ENCODE peak calls at places on chromosomes 2 and 18, in eight cellular contexts. N is NCI-H2029, V is lung, B is body of pancreas, X is psoas muscle, H is LHCN-M2, C is aorta, S is HFFc6. I is an unnamed sample.

GRCh38 chr2:98014379-98014778 is 18.6 kb upstream of the TMEM131 start:
- DNase-seq in S (no peak), N (no peak), V (no peak), C (no peak), B (no peak), X (no peak), H (no peak), I (no peak)

GRCh38 chr2:215347878-215348277 is 36.0 kb downstream of the ATIC start:
- DNase-seq in H (no peak), C (no peak), V (no peak), X (no peak), S (no peak), B (no peak), N (no peak), I (no peak)

GRCh38 chr2:8583400-8584173 is 98.3 kb upstream of the ID2 start:
- DNase-seq in C (peak; percentile 96), X (peak; percentile 94), H (no peak), B (peak; percentile 99), S (no peak), V (peak; percentile 99), N (peak; percentile 92), I (peak; percentile 97)

GRCh38 chr18:63936156-63936931 is 12.8 kb upstream of the HMSD start:
- DNase-seq in X (peak; percentile 87), N (peak; percentile 56), V (peak; percentile 87), C (peak; percentile 93), B (peak; percentile 87), H (peak; percentile 74), S (peak; percentile 72), I (peak; percentile 86)

GRCh38 chr2:84970956-84971798 is at the start of gene KCMF1:
- DNase-seq in S (peak; percentile 55), C (peak; percentile 93), H (peak; percentile 52), B (peak; percentile 84), V (peak; percentile 84), N (peak; percentile 37), X (peak; percentile 93), I (peak; percentile 90)

GRCh38 chr2:181813963-181814565 is 77.5 kb upstream of the ITPRID2 start:
- DNase-seq in X (no peak), H (peak; percentile 62), N (no peak), S (peak; percentile 49), B (peak; percentile 37), V (no peak), C (no peak), I (no peak)

GRCh38 chr18:36947820-36948348 is 119.0 kb downstream of the KIAA1328 start:
- DNase-seq in V (no peak), S (no peak), C (no peak), X (no peak), B (no peak), N (no peak), H (no peak), I (peak; percentile 31)

GRCh38 chr2:40224321-40224720 is 227.6 kb downstream of the SLC8A1 start:
- DNase-seq in N (no peak), H (no peak), C (no peak), S (no peak), V (no peak), X (no peak), B (no peak), I (no peak)

GRCh38 chr2:118539290-118539689 is 308.2 kb downstream of the EN1 start:
- DNase-seq in X (peak; percentile 49), C (no peak), S (no peak), B (peak; percentile 29), V (no peak), H (peak; percentile 20), N (no peak), I (peak; percentile 49)

GRCh38 chr2:220318508-220318907 is 691.1 kb downstream of the SLC4A3 start:
- DNase-seq in V (no peak), B (no peak), C (no peak), H (no peak), S (no peak), X (no peak), N (no peak), I (no peak)

GRCh38 chr2:150335596-150335995 is 151.9 kb downstream of the RND3 start:
- DNase-seq in N (no peak), H (no peak), B (no peak), C (no peak), S (no peak), V (no peak), X (no peak), I (no peak)

GRCh38 chr18:76459687-76460350 is 35.2 kb downstream of the ZNF516 start:
- DNase-seq in C (peak; percentile 90), S (peak; percentile 100), B (peak; percentile 78), H (peak; percentile 98), N (no peak), X (peak; percentile 77), V (peak; percentile 79), I (no peak)

GRCh38 chr2:239952251-239952650 is 72.9 kb downstream of the NDUFA10 start:
- DNase-seq in X (peak; percentile 38), B (no peak), V (no peak), C (no peak), N (no peak), H (no peak), S (no peak), I (no peak)

GRCh38 chr2:66346241-66346664 is 88.7 kb upstream of the MEIS1 start:
- DNase-seq in S (no peak), V (no peak), C (no peak), B (no peak), H (no peak), X (no peak), N (no peak), I (no peak)

GRCh38 chr2:176584333-176584732 is 315.1 kb downstream of the MTX2 start:
- DNase-seq in N (no peak), H (no peak), B (no peak), V (no peak), X (no peak), S (peak; percentile 58), C (no peak), I (no peak)

GRCh38 chr2:112181571-112182290 is 43.5 kb downstream of the FBLN7 start:
- DNase-seq in H (no peak), C (no peak), V (no peak), N (peak; percentile 68), B (no peak), S (no peak), X (no peak), I (peak; percentile 73)

GRCh38 chr18:63311481-63312409 is 7.8 kb downstream of the BCL2 start:
- DNase-seq in V (no peak), S (no peak), B (no peak), N (no peak), C (no peak), X (no peak), H (no peak), I (no peak)

GRCh38 chr2:187468262-187468661 is 20.2 kb upstream of the CALCRL start:
- DNase-seq in C (no peak), V (no peak), B (no peak), S (no peak), N (no peak), X (no peak), H (no peak), I (no peak)

GRCh38 chr18:36532394-36532793 is 234.9 kb downstream of the FHOD3 start:
- DNase-seq in S (peak; percentile 51), X (no peak), N (no peak), B (no peak), V (no peak), C (no peak), H (peak; percentile 42), I (no peak)

GRCh38 chr18:54852780-54853675 is 24.8 kb downstream of the RAB27B start:
- DNase-seq in V (no peak), H (peak; percentile 16), S (no peak), B (no peak), X (no peak), N (no peak), C (no peak), I (no peak)

GRCh38 chr2:137168564-137168963 is 403.2 kb downstream of the THSD7B start:
- DNase-seq in V (no peak), B (no peak), H (peak; percentile 49), X (no peak), C (no peak), N (no peak), S (peak; percentile 66), I (no peak)

GRCh38 chr2:213101686-213102460 is 49.5 kb downstream of the IKZF2 start:
- DNase-seq in V (no peak), H (no peak), N (no peak), X (no peak), B (no peak), C (no peak), S (no peak), I (no peak)